ENCODE peak calls at places on chromosomes 11 and 22, in six cellular contexts. L is KG1; G is CD8-positive, alpha-beta T cell; S is RWPE1; I is effector CD4-positive, alpha-beta T cell; K is M059J. Y is an unnamed sample.

GRCh38 chr22:44577391-44578114 is 79.5 kb upstream of the RTL6 start:
- DNase-seq in L (no peak), G (no peak), S (no peak), I (no peak), K (no peak), Y (peak; percentile 46)

GRCh38 chr22:19853058-19853878 is 1.4 kb downstream of the GNB1L start:
- DNase-seq in L (no peak), G (no peak), S (no peak), I (no peak), K (no peak), Y (no peak)

GRCh38 chr11:85845052-85845631 is 10.0 kb upstream of the CCDC83 start:
- DNase-seq in L (no peak), G (no peak), S (no peak), I (no peak), K (peak; percentile 81), Y (no peak)

GRCh38 chr11:64684357-64684756 is 38.6 kb downstream of the NRXN2 start:
- DNase-seq in L (no peak), G (no peak), S (peak; percentile 94), I (no peak), K (no peak), Y (no peak)

GRCh38 chr11:45371251-45371749 is 85.2 kb upstream of the SYT13 start:
- DNase-seq in L (peak; percentile 26), G (peak; percentile 66), S (peak; percentile 73), I (peak; percentile 48), K (peak; percentile 57), Y (peak; percentile 77)

GRCh38 chr11:95487391-95487790 is 256.4 kb upstream of the SESN3 start:
- DNase-seq in L (no peak), G (no peak), S (no peak), I (no peak), K (no peak), Y (no peak)

GRCh38 chr11:62552465-62552782 is 5.8 kb upstream of the AHNAK start:
- DNase-seq in L (no peak), G (no peak), S (no peak), I (no peak), K (no peak), Y (no peak)

GRCh38 chr11:1796297-1797011 is 32.7 kb upstream of the CTSD start:
- DNase-seq in L (no peak), G (no peak), S (no peak), I (no peak), K (no peak), Y (no peak)

GRCh38 chr11:94088906-94089305 is 39.7 kb upstream of the PANX1 start:
- DNase-seq in L (no peak), G (no peak), S (no peak), I (no peak), K (no peak), Y (no peak)

GRCh38 chr22:42648368-42649260 is 578 bp downstream of the CYB5R3 start:
- DNase-seq in L (no peak), G (no peak), S (peak; percentile 58), I (peak; percentile 15), K (no peak), Y (peak; percentile 45)

Y was measured in tibial artery.